ENCODE peak calls at places on chromosomes 11 and 22, in six cellular contexts. One of them, this sample, is unnamed.

GRCh38 chr11:723120-723883 is 17.3 kb downstream of the EPS8L2 start:
- DNase-seq in WTC11: no peak
- DNase-seq in IMR-90: peak
- DNase-seq in lower lobe of right lung: peak
- DNase-seq in pancreas: no peak
- DNase-seq in epithelial cell of esophagus: peak
- DNase-seq in this sample: no peak

GRCh38 chr11:111801135-111801534 is 34.9 kb upstream of the PPP2R1B start:
- DNase-seq in IMR-90: no peak
- DNase-seq in epithelial cell of esophagus: peak
- DNase-seq in WTC11: no peak
- DNase-seq in pancreas: no peak
- DNase-seq in lower lobe of right lung: no peak
- DNase-seq in this sample: no peak

GRCh38 chr11:47373876-47374820 is 4.2 kb downstream of the SPI1 start:
- DNase-seq in epithelial cell of esophagus: peak
- DNase-seq in WTC11: peak
- DNase-seq in IMR-90: peak
- DNase-seq in pancreas: peak
- DNase-seq in lower lobe of right lung: peak
- DNase-seq in this sample: peak

GRCh38 chr22:50303848-50304527 is 3.5 kb downstream of the PLXNB2 start:
- DNase-seq in IMR-90: no peak
- DNase-seq in WTC11: peak
- DNase-seq in lower lobe of right lung: peak
- DNase-seq in epithelial cell of esophagus: peak
- DNase-seq in pancreas: no peak
- DNase-seq in this sample: no peak

GRCh38 chr11:72676874-72677341 is 2.7 kb upstream of the PDE2A start:
- DNase-seq in epithelial cell of esophagus: peak
- DNase-seq in pancreas: peak
- DNase-seq in WTC11: peak
- DNase-seq in lower lobe of right lung: peak
- DNase-seq in IMR-90: peak
- DNase-seq in this sample: peak

GRCh38 chr11:131685206-131685605 is 314.8 kb downstream of the NTM start:
- DNase-seq in WTC11: no peak
- DNase-seq in pancreas: no peak
- DNase-seq in epithelial cell of esophagus: no peak
- DNase-seq in lower lobe of right lung: no peak
- DNase-seq in IMR-90: no peak
- DNase-seq in this sample: no peak

GRCh38 chr11:11463397-11463796 is 110.3 kb upstream of the CSNK2A3 start:
- DNase-seq in IMR-90: no peak
- DNase-seq in WTC11: no peak
- DNase-seq in lower lobe of right lung: no peak
- DNase-seq in epithelial cell of esophagus: no peak
- DNase-seq in pancreas: no peak
- DNase-seq in this sample: no peak

GRCh38 chr11:130576146-130576545 is 127.7 kb downstream of the ADAMTS15 start:
- DNase-seq in WTC11: no peak
- DNase-seq in IMR-90: no peak
- DNase-seq in lower lobe of right lung: no peak
- DNase-seq in pancreas: no peak
- DNase-seq in epithelial cell of esophagus: no peak
- DNase-seq in this sample: no peak

GRCh38 chr22:20430101-20430640 is 7.5 kb downstream of the SCARF2 start:
- DNase-seq in IMR-90: no peak
- DNase-seq in WTC11: no peak
- DNase-seq in pancreas: no peak
- DNase-seq in lower lobe of right lung: peak
- DNase-seq in epithelial cell of esophagus: no peak
- DNase-seq in this sample: no peak

GRCh38 chr22:20431520-20432237 is 5.9 kb downstream of the SCARF2 start:
- DNase-seq in pancreas: no peak
- DNase-seq in epithelial cell of esophagus: no peak
- DNase-seq in IMR-90: no peak
- DNase-seq in WTC11: peak
- DNase-seq in lower lobe of right lung: peak
- DNase-seq in this sample: no peak

GRCh38 chr22:20429254-20430100 is 8.1 kb downstream of the SCARF2 start:
- DNase-seq in IMR-90: no peak
- DNase-seq in pancreas: peak
- DNase-seq in lower lobe of right lung: peak
- DNase-seq in epithelial cell of esophagus: no peak
- DNase-seq in WTC11: peak
- DNase-seq in this sample: peak

GRCh38 chr22:20432244-20432686 is 5.4 kb downstream of the SCARF2 start:
- DNase-seq in WTC11: no peak
- DNase-seq in lower lobe of right lung: peak
- DNase-seq in IMR-90: no peak
- DNase-seq in pancreas: no peak
- DNase-seq in epithelial cell of esophagus: no peak
- DNase-seq in this sample: no peak

GRCh38 chr22:20430641-20431519 is 6.7 kb downstream of the SCARF2 start:
- DNase-seq in epithelial cell of esophagus: peak
- DNase-seq in pancreas: peak
- DNase-seq in WTC11: peak
- DNase-seq in IMR-90: no peak
- DNase-seq in lower lobe of right lung: peak
- DNase-seq in this sample: peak
- TF ChIP-seq CTCF in epithelial cell of esophagus: peak
- TF ChIP-seq CTCF in pancreas: no peak
- TF ChIP-seq CTCF in WTC11: no peak
- TF ChIP-seq CTCF in IMR-90: no peak
- TF ChIP-seq CTCF in lower lobe of right lung: peak
- TF ChIP-seq CTCF in this sample: no peak

GRCh38 chr11:61290905-61291690 is 4.0 kb downstream of the VWCE start:
- DNase-seq in pancreas: no peak
- DNase-seq in epithelial cell of esophagus: no peak
- DNase-seq in WTC11: peak
- DNase-seq in IMR-90: no peak
- DNase-seq in lower lobe of right lung: peak
- DNase-seq in this sample: no peak
- TF ChIP-seq CTCF in pancreas: no peak
- TF ChIP-seq CTCF in epithelial cell of esophagus: no peak
- TF ChIP-seq CTCF in WTC11: no peak
- TF ChIP-seq CTCF in IMR-90: no peak
- TF ChIP-seq CTCF in lower lobe of right lung: no peak
- TF ChIP-seq CTCF in this sample: no peak

GRCh38 chr11:109041876-109042275 is 377.0 kb downstream of the DDX10 start:
- DNase-seq in WTC11: no peak
- DNase-seq in lower lobe of right lung: no peak
- DNase-seq in pancreas: no peak
- DNase-seq in IMR-90: peak
- DNase-seq in epithelial cell of esophagus: no peak
- DNase-seq in this sample: no peak

GRCh38 chr11:109039611-109040010 is 374.7 kb downstream of the DDX10 start:
- DNase-seq in epithelial cell of esophagus: peak
- DNase-seq in lower lobe of right lung: no peak
- DNase-seq in WTC11: no peak
- DNase-seq in IMR-90: no peak
- DNase-seq in pancreas: no peak
- DNase-seq in this sample: no peak

GRCh38 chr11:109043318-109043717 is 378.4 kb downstream of the DDX10 start:
- DNase-seq in pancreas: no peak
- DNase-seq in lower lobe of right lung: no peak
- DNase-seq in epithelial cell of esophagus: no peak
- DNase-seq in WTC11: no peak
- DNase-seq in IMR-90: no peak
- DNase-seq in this sample: no peak

GRCh38 chr11:109037856-109038780 is 373.2 kb downstream of the DDX10 start:
- DNase-seq in lower lobe of right lung: no peak
- DNase-seq in IMR-90: peak
- DNase-seq in WTC11: no peak
- DNase-seq in pancreas: no peak
- DNase-seq in epithelial cell of esophagus: peak
- DNase-seq in this sample: no peak

DNA sequence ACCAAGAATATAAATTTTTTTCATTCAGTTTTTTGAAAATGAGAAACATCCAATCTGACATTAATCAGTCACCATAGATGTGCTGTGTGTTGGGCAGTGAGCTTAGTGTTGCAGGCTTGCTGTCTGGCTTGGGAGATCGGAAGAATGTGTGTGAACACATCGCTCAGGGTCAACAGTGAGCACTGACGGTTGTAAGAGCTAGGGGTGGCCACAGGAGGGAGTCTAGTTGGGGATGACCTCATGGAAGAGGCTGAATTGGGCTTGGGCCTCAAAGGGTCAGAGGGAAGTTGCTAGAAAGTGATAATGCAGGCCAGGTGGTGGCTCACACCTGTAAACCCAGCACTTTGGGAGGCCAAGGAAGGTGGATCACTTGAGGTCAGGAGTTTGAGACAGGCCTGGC is 375.4 kb downstream of the DDX10 start:
- DNase-seq in pancreas: no peak
- DNase-seq in epithelial cell of esophagus: no peak
- DNase-seq in lower lobe of right lung: no peak
- DNase-seq in IMR-90: no peak
- DNase-seq in WTC11: peak
- DNase-seq in this sample: no peak
- TF ChIP-seq CTCF in pancreas: no peak
- TF ChIP-seq CTCF in epithelial cell of esophagus: no peak
- TF ChIP-seq CTCF in lower lobe of right lung: no peak
- TF ChIP-seq CTCF in IMR-90: no peak
- TF ChIP-seq CTCF in WTC11: peak
- TF ChIP-seq CTCF in this sample: no peak

GRCh38 chr22:29201722-29202230 is 3.9 kb upstream of the EMID1 start:
- DNase-seq in pancreas: no peak
- DNase-seq in lower lobe of right lung: no peak
- DNase-seq in WTC11: no peak
- DNase-seq in IMR-90: no peak
- DNase-seq in epithelial cell of esophagus: no peak
- DNase-seq in this sample: no peak

GRCh38 chr22:29203883-29204282 is 1.8 kb upstream of the EMID1 start:
- DNase-seq in IMR-90: no peak
- DNase-seq in pancreas: no peak
- DNase-seq in lower lobe of right lung: no peak
- DNase-seq in epithelial cell of esophagus: no peak
- DNase-seq in WTC11: no peak
- DNase-seq in this sample: no peak

GRCh38 chr22:29203456-29203855 is 2.2 kb upstream of the EMID1 start:
- DNase-seq in epithelial cell of esophagus: no peak
- DNase-seq in lower lobe of right lung: no peak
- DNase-seq in WTC11: no peak
- DNase-seq in pancreas: no peak
- DNase-seq in IMR-90: no peak
- DNase-seq in this sample: no peak

GRCh38 chr22:29200901-29201300 is 4.8 kb upstream of the EMID1 start:
- DNase-seq in WTC11: no peak
- DNase-seq in IMR-90: no peak
- DNase-seq in epithelial cell of esophagus: no peak
- DNase-seq in lower lobe of right lung: no peak
- DNase-seq in pancreas: no peak
- DNase-seq in this sample: no peak

DNA sequence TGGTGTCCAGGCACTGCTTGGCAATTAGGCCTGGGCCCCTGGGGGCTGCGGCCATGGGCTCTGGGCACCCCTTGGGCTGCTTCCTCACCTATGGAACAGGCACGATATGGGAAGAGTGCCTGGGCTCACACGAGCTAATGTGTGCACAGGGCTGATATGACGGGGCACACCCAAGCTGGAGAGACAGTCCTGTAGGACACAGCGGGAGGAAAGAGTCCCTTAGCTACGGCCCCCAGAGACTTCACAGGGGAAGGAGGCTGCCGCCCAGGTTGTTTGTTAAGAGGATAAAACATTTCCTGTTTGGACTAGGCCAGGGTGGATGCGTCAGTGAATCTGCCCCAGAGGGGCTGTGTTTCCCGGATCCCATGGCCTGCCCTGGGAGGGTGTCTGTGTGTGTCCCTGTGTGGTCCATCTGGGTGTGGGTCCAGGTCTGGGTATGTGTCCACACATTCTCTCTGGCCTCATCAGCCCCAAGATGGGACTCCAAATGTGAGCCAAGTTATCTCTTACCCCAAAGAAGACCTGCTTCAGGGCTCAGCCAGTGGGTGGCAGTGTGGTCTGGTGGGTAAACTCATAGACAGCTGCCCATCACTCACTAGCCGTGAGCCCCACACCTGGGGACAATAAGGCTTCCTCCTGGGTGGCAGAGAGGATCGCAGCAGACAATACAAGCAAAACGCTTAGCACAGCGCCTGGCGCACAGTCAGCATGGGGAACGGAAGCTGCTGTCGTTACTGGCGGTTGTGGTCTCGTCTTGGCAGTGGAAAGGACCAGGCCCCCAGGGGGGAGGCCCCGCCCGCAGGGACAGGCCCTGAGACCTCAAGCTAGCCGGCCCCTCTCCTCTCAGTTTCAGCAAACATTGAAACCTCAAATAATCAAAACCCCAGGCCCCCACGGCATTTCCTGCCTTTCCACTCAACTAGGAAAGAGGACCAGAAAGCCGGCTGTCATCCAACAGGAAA is 3.2 kb upstream of the EMID1 start:
- DNase-seq in epithelial cell of esophagus: peak
- DNase-seq in WTC11: peak
- DNase-seq in IMR-90: peak
- DNase-seq in lower lobe of right lung: peak
- DNase-seq in pancreas: no peak
- DNase-seq in this sample: no peak
- TF ChIP-seq CTCF in epithelial cell of esophagus: peak
- TF ChIP-seq CTCF in WTC11: no peak
- TF ChIP-seq CTCF in IMR-90: peak
- TF ChIP-seq CTCF in lower lobe of right lung: peak
- TF ChIP-seq CTCF in pancreas: no peak
- TF ChIP-seq CTCF in this sample: no peak

GRCh38 chr11:8933931-8934330 is 1.2 kb upstream of the C11orf16 start:
- DNase-seq in pancreas: no peak
- DNase-seq in WTC11: no peak
- DNase-seq in IMR-90: no peak
- DNase-seq in lower lobe of right lung: no peak
- DNase-seq in epithelial cell of esophagus: no peak
- DNase-seq in this sample: no peak
- TF ChIP-seq CTCF in pancreas: no peak
- TF ChIP-seq CTCF in WTC11: no peak
- TF ChIP-seq CTCF in IMR-90: peak
- TF ChIP-seq CTCF in lower lobe of right lung: no peak
- TF ChIP-seq CTCF in epithelial cell of esophagus: no peak
- TF ChIP-seq CTCF in this sample: no peak